ENCODE peak calls at places on chromosomes 1 and 21, in six cellular contexts. One of them, this sample, is unnamed.

GRCh38 chr21:29105218-29105617 is 25.2 kb upstream of the MAP3K7CL start:
- DNase-seq in A549: no peak
- DNase-seq in Panc1: no peak
- DNase-seq in stomach: no peak
- DNase-seq in cardiac fibroblast: peak
- DNase-seq in lower leg skin: no peak
- DNase-seq in this sample: no peak

GRCh38 chr21:32410291-32410690 is 2.2 kb upstream of the EVA1C start:
- DNase-seq in A549: no peak
- DNase-seq in Panc1: no peak
- DNase-seq in stomach: no peak
- DNase-seq in cardiac fibroblast: no peak
- DNase-seq in lower leg skin: no peak
- DNase-seq in this sample: no peak

GRCh38 chr1:56123421-56123820 is 455.9 kb downstream of the PLPP3 start:
- DNase-seq in A549: no peak
- DNase-seq in Panc1: no peak
- DNase-seq in stomach: no peak
- DNase-seq in cardiac fibroblast: peak
- DNase-seq in lower leg skin: no peak
- DNase-seq in this sample: no peak

GRCh38 chr1:224703702-224704408 is 87.7 kb downstream of the CNIH3 start:
- DNase-seq in A549: no peak
- DNase-seq in Panc1: no peak
- DNase-seq in stomach: no peak
- DNase-seq in cardiac fibroblast: no peak
- DNase-seq in lower leg skin: no peak
- DNase-seq in this sample: no peak

GRCh38 chr21:33873116-33873515 is 42.5 kb downstream of the ATP5PO start:
- DNase-seq in A549: no peak
- DNase-seq in Panc1: no peak
- DNase-seq in stomach: no peak
- DNase-seq in cardiac fibroblast: no peak
- DNase-seq in lower leg skin: no peak
- DNase-seq in this sample: no peak

GRCh38 chr1:46187106-46187869 is 10.9 kb downstream of the POMGNT1 start:
- DNase-seq in A549: no peak
- DNase-seq in Panc1: no peak
- DNase-seq in stomach: peak
- DNase-seq in cardiac fibroblast: no peak
- DNase-seq in lower leg skin: no peak
- DNase-seq in this sample: no peak

GRCh38 chr1:45843474-45843905 is 40.1 kb downstream of the MAST2 start:
- DNase-seq in A549: no peak
- DNase-seq in Panc1: no peak
- DNase-seq in stomach: no peak
- DNase-seq in cardiac fibroblast: peak
- DNase-seq in lower leg skin: no peak
- DNase-seq in this sample: no peak

GRCh38 chr1:116448785-116449385 is 75.8 kb downstream of the ATP1A1 start:
- DNase-seq in A549: no peak
- DNase-seq in Panc1: no peak
- DNase-seq in stomach: no peak
- DNase-seq in cardiac fibroblast: peak
- DNase-seq in lower leg skin: no peak
- DNase-seq in this sample: no peak

GRCh38 chr1:64915381-64916274 is 50.7 kb downstream of the JAK1 start:
- DNase-seq in A549: peak
- DNase-seq in Panc1: no peak
- DNase-seq in stomach: peak
- DNase-seq in cardiac fibroblast: peak
- DNase-seq in lower leg skin: no peak
- DNase-seq in this sample: no peak

GRCh38 chr1:195394567-195394966 is 1213.7 kb downstream of the KCNT2 start:
- DNase-seq in A549: no peak
- DNase-seq in Panc1: no peak
- DNase-seq in stomach: no peak
- DNase-seq in cardiac fibroblast: no peak
- DNase-seq in lower leg skin: no peak
- DNase-seq in this sample: no peak

GRCh38 chr1:93574511-93574910 is 107.1 kb downstream of the BCAR3 start:
- DNase-seq in A549: no peak
- DNase-seq in Panc1: no peak
- DNase-seq in stomach: no peak
- DNase-seq in cardiac fibroblast: no peak
- DNase-seq in lower leg skin: no peak
- DNase-seq in this sample: no peak

GRCh38 chr1:204102029-204102611 is 29.2 kb downstream of the SOX13 start:
- DNase-seq in A549: no peak
- DNase-seq in Panc1: no peak
- DNase-seq in stomach: no peak
- DNase-seq in cardiac fibroblast: no peak
- DNase-seq in lower leg skin: no peak
- DNase-seq in this sample: no peak

GRCh38 chr1:207024202-207025143 is 8.1 kb downstream of the C1orf116 start:
- DNase-seq in A549: no peak
- DNase-seq in Panc1: no peak
- DNase-seq in stomach: peak
- DNase-seq in cardiac fibroblast: peak
- DNase-seq in lower leg skin: no peak
- DNase-seq in this sample: no peak

GRCh38 chr1:225482489-225482950 is 54.7 kb upstream of the LBR start:
- DNase-seq in A549: no peak
- DNase-seq in Panc1: no peak
- DNase-seq in stomach: no peak
- DNase-seq in cardiac fibroblast: peak
- DNase-seq in lower leg skin: no peak
- DNase-seq in this sample: no peak

GRCh38 chr21:19368944-19369343 is 965.4 kb upstream of the TMPRSS15 start:
- DNase-seq in A549: no peak
- DNase-seq in Panc1: no peak
- DNase-seq in stomach: no peak
- DNase-seq in cardiac fibroblast: no peak
- DNase-seq in lower leg skin: no peak
- DNase-seq in this sample: no peak

GRCh38 chr1:97192872-97193572 is 471.4 kb downstream of the PTBP2 start:
- DNase-seq in A549: peak
- DNase-seq in Panc1: peak
- DNase-seq in stomach: peak
- DNase-seq in cardiac fibroblast: peak
- DNase-seq in lower leg skin: no peak
- DNase-seq in this sample: no peak

GRCh38 chr21:27688773-27689172 is 721.9 kb upstream of the ADAMTS5 start:
- DNase-seq in A549: no peak
- DNase-seq in Panc1: no peak
- DNase-seq in stomach: no peak
- DNase-seq in cardiac fibroblast: no peak
- DNase-seq in lower leg skin: no peak
- DNase-seq in this sample: no peak

GRCh38 chr1:235207202-235207565 is 46.1 kb upstream of the RBM34 start:
- DNase-seq in A549: no peak
- DNase-seq in Panc1: no peak
- DNase-seq in stomach: no peak
- DNase-seq in cardiac fibroblast: no peak
- DNase-seq in lower leg skin: no peak
- DNase-seq in this sample: no peak

GRCh38 chr1:226863446-226863845 is 7.0 kb upstream of the PSEN2 start:
- DNase-seq in A549: no peak
- DNase-seq in Panc1: no peak
- DNase-seq in stomach: no peak
- DNase-seq in cardiac fibroblast: peak
- DNase-seq in lower leg skin: peak
- DNase-seq in this sample: no peak

GRCh38 chr1:94926365-94926914 is 470 bp downstream of the CNN3 start:
- DNase-seq in A549: peak
- DNase-seq in Panc1: no peak
- DNase-seq in stomach: peak
- DNase-seq in cardiac fibroblast: peak
- DNase-seq in lower leg skin: peak
- DNase-seq in this sample: peak

GRCh38 chr1:117320515-117320914 is 46.7 kb upstream of the MAN1A2 start:
- DNase-seq in A549: no peak
- DNase-seq in Panc1: no peak
- DNase-seq in stomach: no peak
- DNase-seq in cardiac fibroblast: no peak
- DNase-seq in lower leg skin: no peak
- DNase-seq in this sample: no peak

GRCh38 chr1:155253208-155253607 is 2.1 kb downstream of the ENTREP3 start:
- DNase-seq in A549: no peak
- DNase-seq in Panc1: no peak
- DNase-seq in stomach: no peak
- DNase-seq in cardiac fibroblast: no peak
- DNase-seq in lower leg skin: no peak
- DNase-seq in this sample: no peak

GRCh38 chr1:240117930-240118329 is 26.2 kb downstream of the FMN2 start:
- DNase-seq in A549: no peak
- DNase-seq in Panc1: no peak
- DNase-seq in stomach: no peak
- DNase-seq in cardiac fibroblast: no peak
- DNase-seq in lower leg skin: no peak
- DNase-seq in this sample: no peak

GRCh38 chr1:20207546-20207945 is 21.2 kb upstream of the PLA2G2C start:
- DNase-seq in A549: no peak
- DNase-seq in Panc1: no peak
- DNase-seq in stomach: no peak
- DNase-seq in cardiac fibroblast: no peak
- DNase-seq in lower leg skin: no peak
- DNase-seq in this sample: no peak

GRCh38 chr1:203273869-203274602 is 31.3 kb upstream of the BTG2 start:
- DNase-seq in A549: no peak
- DNase-seq in Panc1: no peak
- DNase-seq in stomach: peak
- DNase-seq in cardiac fibroblast: no peak
- DNase-seq in lower leg skin: no peak
- DNase-seq in this sample: no peak

GRCh38 chr1:200258447-200259375 is 151.1 kb downstream of the ZNF281 start:
- DNase-seq in A549: peak
- DNase-seq in Panc1: no peak
- DNase-seq in stomach: no peak
- DNase-seq in cardiac fibroblast: peak
- DNase-seq in lower leg skin: no peak
- DNase-seq in this sample: no peak

GRCh38 chr1:88685239-88685604 is 1.1 kb downstream of the PKN2 start:
- DNase-seq in A549: no peak
- DNase-seq in Panc1: no peak
- DNase-seq in stomach: no peak
- DNase-seq in cardiac fibroblast: no peak
- DNase-seq in lower leg skin: no peak
- DNase-seq in this sample: no peak

DNA sequence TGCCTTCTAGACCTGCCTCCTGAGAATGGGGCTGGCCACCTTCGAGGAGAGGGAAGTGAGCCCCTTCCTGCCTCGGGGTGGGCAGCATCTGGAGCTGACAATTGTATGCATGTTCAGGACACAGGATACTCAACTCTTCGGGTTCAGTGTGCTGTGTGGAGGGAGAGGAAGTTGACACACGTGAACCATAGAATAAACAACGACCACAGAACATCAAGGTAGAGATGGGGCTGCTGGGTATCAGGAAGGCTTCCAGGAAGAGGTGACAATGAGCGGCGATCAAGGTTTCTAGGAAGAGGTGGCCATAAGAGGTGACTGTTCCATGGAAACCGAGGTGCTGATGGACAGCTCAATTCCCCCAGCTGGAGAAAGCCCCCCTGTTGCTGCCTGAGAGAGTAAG is 22.0 kb downstream of the UBIAD1 start:
- DNase-seq in A549: no peak
- DNase-seq in Panc1: no peak
- DNase-seq in stomach: no peak
- DNase-seq in cardiac fibroblast: no peak
- DNase-seq in lower leg skin: no peak
- DNase-seq in this sample: no peak
- H3K4me3 ChIP-seq in A549: no peak
- H3K4me3 ChIP-seq in Panc1: no peak
- H3K4me3 ChIP-seq in stomach: no peak
- H3K4me3 ChIP-seq in cardiac fibroblast: no peak
- H3K4me3 ChIP-seq in lower leg skin: no peak
- H3K4me3 ChIP-seq in this sample: no peak

GRCh38 chr1:31787786-31788137 is 23.6 kb upstream of the ADGRB2 start:
- DNase-seq in A549: no peak
- DNase-seq in Panc1: no peak
- DNase-seq in stomach: no peak
- DNase-seq in cardiac fibroblast: no peak
- DNase-seq in lower leg skin: no peak
- DNase-seq in this sample: no peak
- H3K4me3 ChIP-seq in A549: peak
- H3K4me3 ChIP-seq in Panc1: peak
- H3K4me3 ChIP-seq in stomach: peak
- H3K4me3 ChIP-seq in cardiac fibroblast: no peak
- H3K4me3 ChIP-seq in lower leg skin: no peak
- H3K4me3 ChIP-seq in this sample: no peak

DNA sequence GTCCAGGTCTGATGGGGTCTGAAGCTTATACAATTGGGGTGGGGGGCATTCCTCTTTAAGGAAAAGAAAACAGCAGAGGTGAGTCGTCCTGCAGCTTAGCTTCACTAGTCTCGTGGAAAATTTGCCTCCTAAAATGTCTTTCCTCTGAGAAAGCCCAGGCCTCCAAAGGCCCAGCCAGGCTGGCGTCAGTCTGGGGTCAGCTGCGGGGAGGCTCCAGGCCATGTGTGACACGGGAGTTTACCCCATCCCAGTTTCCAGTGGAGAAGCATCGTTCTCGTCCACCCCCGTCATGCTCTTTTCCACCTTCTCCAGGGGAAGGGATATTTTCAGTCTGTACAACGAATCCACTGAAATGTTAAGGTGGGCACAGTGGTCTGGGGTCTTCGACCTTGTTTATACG is 42.8 kb downstream of the B3GALT5 start:
- DNase-seq in A549: no peak
- DNase-seq in Panc1: no peak
- DNase-seq in stomach: no peak
- DNase-seq in cardiac fibroblast: no peak
- DNase-seq in lower leg skin: no peak
- DNase-seq in this sample: no peak
- H3K4me3 ChIP-seq in A549: no peak
- H3K4me3 ChIP-seq in Panc1: no peak
- H3K4me3 ChIP-seq in stomach: no peak
- H3K4me3 ChIP-seq in cardiac fibroblast: no peak
- H3K4me3 ChIP-seq in lower leg skin: no peak
- H3K4me3 ChIP-seq in this sample: no peak

GRCh38 chr1:113984710-113985109 is 5.4 kb downstream of the OLFML3 start:
- DNase-seq in A549: no peak
- DNase-seq in Panc1: no peak
- DNase-seq in stomach: no peak
- DNase-seq in cardiac fibroblast: no peak
- DNase-seq in lower leg skin: no peak
- DNase-seq in this sample: no peak

GRCh38 chr1:113980120-113980519 is 846 bp downstream of the OLFML3 start:
- DNase-seq in A549: no peak
- DNase-seq in Panc1: no peak
- DNase-seq in stomach: peak
- DNase-seq in cardiac fibroblast: peak
- DNase-seq in lower leg skin: no peak
- DNase-seq in this sample: peak

GRCh38 chr1:113983826-113984225 is 4.6 kb downstream of the OLFML3 start:
- DNase-seq in A549: no peak
- DNase-seq in Panc1: no peak
- DNase-seq in stomach: no peak
- DNase-seq in cardiac fibroblast: no peak
- DNase-seq in lower leg skin: no peak
- DNase-seq in this sample: no peak

GRCh38 chr1:113982955-113983742 is 3.9 kb downstream of the OLFML3 start:
- DNase-seq in A549: no peak
- DNase-seq in Panc1: no peak
- DNase-seq in stomach: no peak
- DNase-seq in cardiac fibroblast: no peak
- DNase-seq in lower leg skin: no peak
- DNase-seq in this sample: no peak

GRCh38 chr1:113981962-113982931 is 3.0 kb downstream of the OLFML3 start:
- DNase-seq in A549: no peak
- DNase-seq in Panc1: no peak
- DNase-seq in stomach: peak
- DNase-seq in cardiac fibroblast: peak
- DNase-seq in lower leg skin: peak
- DNase-seq in this sample: peak
- H3K4me3 ChIP-seq in A549: no peak
- H3K4me3 ChIP-seq in Panc1: no peak
- H3K4me3 ChIP-seq in stomach: peak
- H3K4me3 ChIP-seq in cardiac fibroblast: peak
- H3K4me3 ChIP-seq in lower leg skin: no peak
- H3K4me3 ChIP-seq in this sample: no peak